ENCODE peak calls at places on chromosomes 12 and 14, in six cellular contexts. K is heart left ventricle; R is substantia nigra; A is coronary artery; B is ovary; W is CD4-positive, alpha-beta T cell. D is an unnamed sample.

GRCh38 chr12:99611117-99611516 is 36.4 kb upstream of the GARIN6 start:
- DNase-seq in B (no peak), A (no peak), W (no peak), R (no peak), K (no peak), D (no peak)

GRCh38 chr12:6950944-6951540 is at the start of gene PTPN6:
- DNase-seq in B (no peak), K (peak), A (no peak), R (peak), W (no peak), D (peak)

GRCh38 chr14:94548999-94549985 is 11.9 kb upstream of the SERPINA4 start:
- DNase-seq in R (peak), K (peak), B (peak), A (no peak), W (peak), D (peak)

GRCh38 chr12:5301539-5301938 is 130.4 kb upstream of the NTF3 start:
- DNase-seq in K (no peak), B (no peak), R (no peak), W (no peak), A (no peak), D (peak)

GRCh38 chr14:86799244-86799647 is 1193.7 kb downstream of the GALC start:
- DNase-seq in A (no peak), K (no peak), R (no peak), W (no peak), B (no peak), D (no peak)

GRCh38 chr12:30357712-30358111 is 338.0 kb downstream of the IPO8 start:
- DNase-seq in R (no peak), K (no peak), W (no peak), B (no peak), A (no peak), D (no peak)

GRCh38 chr12:100987552-100988277 is 193.1 kb downstream of the ANO4 start:
- DNase-seq in K (no peak), W (no peak), B (peak), R (peak), A (no peak), D (peak)

GRCh38 chr12:104230704-104231103 is 15.1 kb downstream of the TXNRD1 start:
- DNase-seq in W (no peak), A (no peak), B (no peak), R (no peak), K (no peak), D (no peak)

GRCh38 chr14:32472512-32473472 is 143.7 kb downstream of the AKAP6 start:
- DNase-seq in R (peak), W (no peak), B (no peak), A (no peak), K (peak), D (no peak)

GRCh38 chr12:69196302-69197288 is 42.8 kb upstream of the CPSF6 start:
- DNase-seq in A (no peak), B (no peak), K (no peak), W (no peak), R (no peak), D (peak)

GRCh38 chr14:84760506-84760905 is 769.4 kb upstream of the FLRT2 start:
- DNase-seq in K (no peak), A (no peak), B (no peak), R (no peak), W (no peak), D (no peak)

GRCh38 chr12:130685850-130686249 is 30.2 kb downstream of the RIMBP2 start:
- DNase-seq in W (no peak), A (no peak), K (no peak), R (no peak), B (no peak), D (no peak)

GRCh38 chr12:48903982-48904411 is 21.3 kb downstream of the FKBP11 start:
- DNase-seq in R (peak), A (peak), W (peak), B (peak), K (peak), D (peak)

GRCh38 chr14:71574976-71575375 is 357.3 kb upstream of the RGS6 start:
- DNase-seq in R (no peak), B (no peak), K (no peak), W (no peak), A (no peak), D (peak)

GRCh38 chr12:108371801-108372344 is 32.8 kb upstream of the CMKLR1 start:
- DNase-seq in A (peak), R (no peak), W (no peak), K (no peak), B (no peak), D (no peak)

GRCh38 chr14:77228056-77228455 is 43.0 kb downstream of the NGB start:
- DNase-seq in R (no peak), K (no peak), A (no peak), B (no peak), W (no peak), D (no peak)

GRCh38 chr14:77236814-77237213 is 34.2 kb downstream of the NGB start:
- DNase-seq in B (no peak), R (no peak), W (no peak), K (no peak), A (no peak), D (no peak)

GRCh38 chr14:77225254-77225653 is 43.7 kb downstream of the TMEM63C start:
- DNase-seq in B (no peak), R (no peak), K (no peak), W (no peak), A (no peak), D (no peak)

GRCh38 chr14:77230914-77231313 is 40.1 kb downstream of the NGB start:
- DNase-seq in W (no peak), A (no peak), B (no peak), R (no peak), K (no peak), D (no peak)
- H3K27ac ChIP-seq in W (no peak), A (no peak), B (no peak), R (no peak), K (no peak), D (no peak)

GRCh38 chr14:68936476-68936875 is 42.6 kb downstream of the ACTN1 start:
- DNase-seq in W (no peak), A (no peak), K (peak), R (no peak), B (no peak), D (no peak)
- H3K27ac ChIP-seq in W (no peak), A (peak), K (peak), R (no peak), B (no peak), D (peak)

DNA sequence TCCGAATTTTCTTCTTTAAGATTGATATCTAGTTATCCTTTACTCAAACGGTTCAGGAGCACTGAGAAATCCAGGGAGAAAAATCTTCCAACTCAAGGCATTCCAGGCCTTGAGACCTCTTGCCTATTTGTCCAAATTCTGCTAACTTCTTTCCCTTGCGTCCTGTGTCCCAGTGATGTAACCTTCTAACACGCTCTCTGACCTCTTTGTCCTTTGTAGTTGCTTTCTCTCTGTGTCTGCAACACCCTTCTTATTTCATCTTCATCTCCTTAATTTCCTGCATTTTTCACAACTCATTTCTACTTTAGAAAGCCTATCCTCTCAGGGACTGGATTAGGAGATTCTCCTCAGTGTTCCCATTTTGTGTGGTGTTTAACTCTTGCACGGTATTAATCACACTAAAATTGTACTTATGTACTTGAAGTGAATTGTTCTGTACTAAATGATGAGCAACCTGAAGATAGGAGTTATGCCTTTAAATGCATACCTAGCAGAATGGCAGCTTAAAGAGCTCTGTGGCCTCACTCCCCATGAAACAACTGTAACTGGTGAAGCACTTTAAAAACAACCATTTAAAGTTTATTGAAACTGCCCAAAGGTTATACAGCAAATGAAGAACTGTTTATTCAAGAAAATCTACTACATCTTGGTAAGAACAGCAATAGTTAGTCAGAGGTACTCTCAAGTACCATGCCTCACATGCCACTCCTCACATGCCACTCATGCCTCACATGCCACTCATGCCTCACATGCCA is 7.4 kb upstream of the SNAPC1 start:
- DNase-seq in A (no peak), R (no peak), K (no peak), B (no peak), W (no peak), D (no peak)
- H3K27ac ChIP-seq in A (no peak), R (no peak), K (no peak), B (no peak), W (no peak), D (no peak)

GRCh38 chr12:9719835-9720234 is 13.1 kb downstream of the CLECL1 start:
- DNase-seq in K (no peak), A (no peak), W (no peak), B (no peak), R (no peak), D (no peak)
- H3K27ac ChIP-seq in K (no peak), A (no peak), W (no peak), B (no peak), R (no peak), D (no peak)

DNA sequence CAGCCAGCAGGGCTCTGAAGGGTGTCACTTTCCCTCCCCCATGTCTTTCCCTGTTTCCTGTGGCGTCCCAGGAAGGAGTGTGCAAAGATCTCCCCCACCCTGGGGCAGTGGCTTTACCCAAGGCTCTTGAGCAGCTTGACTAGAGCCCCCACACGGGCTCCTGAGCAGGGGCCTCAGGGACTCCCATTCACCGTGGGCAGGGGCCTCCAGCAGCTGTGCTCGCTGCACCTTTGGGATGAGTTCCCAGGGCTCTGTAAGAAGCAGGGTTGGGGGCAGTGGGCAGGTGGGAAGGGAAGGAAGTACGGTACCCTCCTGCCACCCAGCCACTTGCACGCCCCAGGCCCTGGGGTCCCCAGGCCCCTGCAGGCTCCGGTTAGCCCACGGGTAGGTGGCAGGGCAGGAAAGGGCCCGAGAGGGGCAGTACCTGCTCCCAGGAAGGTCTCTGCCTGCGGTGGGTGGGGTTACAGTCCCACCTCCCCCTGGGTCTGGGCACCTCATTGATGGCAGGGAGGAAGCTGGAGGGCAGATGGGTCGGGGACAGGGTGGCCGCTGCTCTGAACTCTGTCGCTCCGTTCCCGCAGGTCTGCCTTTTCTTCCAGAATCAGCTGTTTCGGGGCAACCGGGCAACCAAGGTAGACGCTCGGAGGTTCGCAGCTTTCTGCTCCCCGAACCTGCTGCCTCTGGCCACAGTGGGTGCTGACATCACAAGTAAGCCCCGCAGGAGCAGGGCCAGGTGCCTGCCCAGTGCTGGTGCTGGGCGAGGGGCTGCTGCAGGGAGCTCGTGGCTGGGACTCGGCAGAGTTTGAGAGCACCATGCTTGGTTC is 13.0 kb downstream of the ASPG start:
- DNase-seq in A (no peak), R (no peak), K (peak), B (no peak), W (no peak), D (no peak)
- H3K27ac ChIP-seq in A (no peak), R (no peak), K (no peak), B (no peak), W (no peak), D (no peak)

GRCh38 chr14:91897121-91897701 is 29.9 kb upstream of the TC2N start:
- DNase-seq in W (no peak), K (peak), B (no peak), R (peak), A (peak), D (no peak)
- H3K27ac ChIP-seq in W (no peak), K (peak), B (no peak), R (peak), A (peak), D (no peak)

DNA sequence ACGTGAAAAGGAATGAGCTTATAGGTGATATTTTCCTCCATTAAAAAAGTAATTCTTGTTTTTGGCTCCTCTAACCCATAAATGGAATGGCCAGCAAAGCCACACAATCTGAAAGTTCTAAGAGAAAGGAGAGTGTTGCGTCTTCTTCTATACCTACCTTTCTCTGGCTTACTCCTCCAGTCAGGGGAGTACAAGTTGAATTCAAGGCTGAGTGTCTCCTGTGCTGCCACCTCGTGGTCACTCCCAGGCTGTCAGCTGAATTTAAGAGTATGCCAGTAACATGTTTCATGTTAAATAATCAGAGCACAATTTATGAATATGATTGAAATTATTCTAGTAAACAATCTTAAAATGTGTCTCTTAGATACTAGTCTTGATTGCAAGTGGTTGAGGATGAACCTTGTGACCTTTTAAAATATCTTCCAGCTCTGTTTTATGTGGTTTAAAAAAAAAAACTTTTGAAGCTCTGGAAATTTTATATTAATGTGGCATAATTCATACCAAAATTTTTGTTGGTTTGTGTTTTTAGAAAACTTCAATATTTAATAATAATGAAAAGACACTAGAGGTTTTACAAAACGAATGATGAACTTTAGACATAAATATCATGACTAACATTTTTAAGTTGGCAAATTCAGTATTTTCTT is 31.7 kb downstream of the PTHLH start:
- DNase-seq in A (no peak), W (peak), B (peak), K (peak), R (peak), D (peak)
- H3K27ac ChIP-seq in A (no peak), W (no peak), B (no peak), K (no peak), R (no peak), D (no peak)

GRCh38 chr12:109968801-109969200 is 27.4 kb downstream of the GIT2 start:
- DNase-seq in R (no peak), B (no peak), K (no peak), A (no peak), W (no peak), D (no peak)
- H3K27ac ChIP-seq in R (no peak), B (no peak), K (no peak), A (no peak), W (no peak), D (no peak)

GRCh38 chr12:57838594-57839302 is 7.8 kb downstream of the CTDSP2 start:
- DNase-seq in K (no peak), A (no peak), R (no peak), W (no peak), B (no peak), D (no peak)
- H3K27ac ChIP-seq in K (peak), A (peak), R (peak), W (peak), B (no peak), D (peak)

GRCh38 chr14:103067231-103067954 is 10.0 kb upstream of the CDC42BPB start:
- DNase-seq in K (no peak), W (no peak), R (no peak), B (no peak), A (no peak), D (peak)
- H3K27ac ChIP-seq in K (peak), W (no peak), R (no peak), B (no peak), A (peak), D (peak)